ENCODE peak calls at places on chromosomes 11 and 22, in ten cellular contexts. Z is pancreas; W is posterior vena cava; F is stimulated activated CD4-positive, alpha-beta T cell treated with anti-CD3 and anti-CD28 coated beads, Interleukin-4, amount 100 ng/mL, for 48 hours; U is skeletal muscle cell; I is posterior cingulate gyrus; G is left ventricle myocardium inferior; S is upper lobe of right lung; N is NCI-H2171 treated with DMSO at 0.1 percent for 48 hours; J is HCT116. H is an unnamed sample.

GRCh38 chr22:50572965-50573364 is 5.3 kb downstream of the CPT1B start:
- DNase-seq in U (no peak), Z (no peak), S (no peak), N (no peak), J (no peak), I (no peak), F (no peak), G (no peak), W (peak; percentile 59), H (no peak)

GRCh38 chr22:33380789-33381530 is 322.8 kb upstream of the SYN3 start:
- DNase-seq in F (no peak), N (no peak), Z (no peak), S (no peak), J (no peak), G (no peak), W (no peak), I (no peak), U (peak; percentile 48), H (no peak)

GRCh38 chr22:40399661-40400060 is 29.3 kb downstream of the SGSM3 start:
- DNase-seq in W (no peak), U (no peak), S (no peak), G (no peak), I (no peak), F (no peak), J (no peak), Z (no peak), N (no peak), H (no peak)

GRCh38 chr22:46612904-46613605 is 7.1 kb upstream of the GRAMD4 start:
- DNase-seq in N (no peak), S (no peak), G (peak; percentile 42), Z (no peak), I (no peak), J (no peak), U (no peak), W (no peak), F (peak; percentile 19), H (no peak)

GRCh38 chr22:31075961-31076360 is 5.2 kb upstream of the SMTN start:
- DNase-seq in F (no peak), Z (no peak), I (no peak), U (no peak), J (no peak), G (peak; percentile 93), N (no peak), W (peak; percentile 98), S (peak; percentile 78), H (no peak)

GRCh38 chr11:116931206-116931953 is 94.0 kb upstream of the APOA1 start:
- DNase-seq in W (no peak), G (no peak), Z (no peak), U (no peak), F (no peak), S (no peak), N (no peak), J (no peak), I (no peak), H (no peak)

GRCh38 chr22:38066381-38067027 is 9.3 kb downstream of the PICK1 start:
- DNase-seq in J (no peak), Z (no peak), U (no peak), W (no peak), G (no peak), N (no peak), S (no peak), F (no peak), I (no peak), H (no peak)

GRCh38 chr22:27732391-27732790 is 69.2 kb downstream of the MN1 start:
- DNase-seq in S (peak; percentile 58), U (no peak), Z (no peak), F (no peak), W (peak; percentile 24), N (no peak), G (no peak), J (no peak), I (no peak), H (no peak)

GRCh38 chr11:106280041-106280440 is 202.6 kb downstream of the AASDHPPT start:
- DNase-seq in J (no peak), W (no peak), S (no peak), G (no peak), N (no peak), U (no peak), I (no peak), Z (no peak), F (no peak), H (peak; percentile 27)

GRCh38 chr11:96228911-96229310 is 114.1 kb downstream of the MAML2 start:
- DNase-seq in J (no peak), I (no peak), F (no peak), W (no peak), G (no peak), S (no peak), U (no peak), N (no peak), Z (no peak), H (no peak)

GRCh38 chr22:49502126-49502826 is 325.4 kb downstream of the BRD1 start:
- DNase-seq in U (no peak), N (no peak), W (no peak), J (peak; percentile 68), S (no peak), I (no peak), G (no peak), F (no peak), Z (no peak), H (no peak)

GRCh38 chr11:44992181-44992582 is 41.5 kb upstream of the TP53I11 start:
- DNase-seq in W (peak; percentile 52), G (no peak), S (no peak), U (no peak), N (no peak), Z (peak; percentile 81), J (no peak), I (no peak), F (no peak), H (no peak)

GRCh38 chr11:70535191-70535971 is 137.1 kb downstream of the CTTN start:
- DNase-seq in J (no peak), I (peak; percentile 20), W (no peak), Z (no peak), U (no peak), N (no peak), S (peak; percentile 59), G (no peak), F (no peak), H (no peak)

GRCh38 chr11:86160546-86161149 is 83.9 kb upstream of the EED start:
- DNase-seq in N (no peak), W (no peak), Z (no peak), F (no peak), J (no peak), I (no peak), U (no peak), S (no peak), G (no peak), H (no peak)

GRCh38 chr22:29454186-29454745 is 15.9 kb downstream of the RFPL1 start:
- DNase-seq in N (no peak), Z (no peak), W (no peak), I (no peak), G (no peak), J (no peak), U (no peak), S (no peak), F (no peak), H (no peak)

GRCh38 chr22:20425821-20426615 is 11.6 kb downstream of the SCARF2 start:
- DNase-seq in W (no peak), S (no peak), N (no peak), J (no peak), I (no peak), F (no peak), U (no peak), G (no peak), Z (no peak), H (no peak)

GRCh38 chr11:7667460-7667859 is 5.8 kb downstream of the CYB5R2 start:
- DNase-seq in U (no peak), Z (no peak), I (no peak), J (no peak), S (no peak), W (no peak), G (no peak), F (no peak), N (no peak), H (no peak)

GRCh38 chr22:37455896-37456295 is 28.6 kb upstream of the ELFN2 start:
- DNase-seq in I (no peak), N (no peak), S (no peak), J (no peak), Z (no peak), U (no peak), W (no peak), G (no peak), F (no peak), H (peak; percentile 44)

GRCh38 chr11:65133724-65134123 is 595 bp downstream of the SYVN1 start:
- DNase-seq in N (no peak), J (no peak), G (peak; percentile 39), U (no peak), F (no peak), S (peak; percentile 69), I (no peak), Z (peak; percentile 59), W (peak; percentile 91), H (no peak)

GRCh38 chr11:40388097-40388818 is 1071.2 kb downstream of the LRRC4C start:
- DNase-seq in I (no peak), J (no peak), F (no peak), Z (no peak), N (no peak), W (no peak), S (no peak), U (peak; percentile 36), G (no peak), H (no peak)

GRCh38 chr11:71078482-71078881 is 173.9 kb downstream of the SHANK2 start:
- DNase-seq in F (no peak), Z (no peak), W (no peak), I (no peak), J (peak; percentile 18), G (no peak), S (no peak), U (no peak), N (no peak), H (no peak)

GRCh38 chr22:20022231-20023069 is 1.5 kb downstream of the TANGO2 start:
- DNase-seq in W (no peak), J (no peak), U (no peak), Z (no peak), S (no peak), F (no peak), I (no peak), G (no peak), N (no peak), H (no peak)